ENCODE peak calls at places on chromosomes 2 and 18, in four cellular contexts. Y is cardiac fibroblast, U is progenitor cell of endocrine pancreas, V is erythroblast. D is an unnamed sample.

GRCh38 chr18:61413388-61413787 is 80.2 kb downstream of the CDH20 start:
- DNase-seq in Y (no peak), U (no peak), V (no peak), D (no peak)

GRCh38 chr2:53593891-53594585 is 173.6 kb upstream of the CHAC2 start:
- DNase-seq in Y (peak), U (no peak), V (no peak), D (no peak)

GRCh38 chr2:232897971-232898408 is 27.9 kb downstream of the SNORC start:
- DNase-seq in Y (no peak), U (no peak), V (no peak), D (no peak)

GRCh38 chr2:174575124-174575776 is 22.4 kb downstream of the WIPF1 start:
- DNase-seq in Y (no peak), U (no peak), V (no peak), D (no peak)

GRCh38 chr2:42934568-42935258 is 142.3 kb upstream of the HAAO start:
- DNase-seq in Y (no peak), U (no peak), V (peak), D (no peak)

GRCh38 chr2:53827398-53828175 is 32.2 kb downstream of the GPR75 start:
- DNase-seq in Y (no peak), U (no peak), V (no peak), D (no peak)

GRCh38 chr2:134926231-134926931 is 7.8 kb downstream of the CCNT2 start:
- DNase-seq in Y (peak), U (no peak), V (peak), D (no peak)

GRCh38 chr2:1502891-1503304 is 89.6 kb downstream of the TPO start:
- DNase-seq in Y (no peak), U (no peak), V (no peak), D (no peak)